ENCODE peak calls at places on chromosome X, in five cellular contexts. One of them, this sample, is unnamed.

GRCh38 chrX:154381271-154381670 is 2.2 kb downstream of the EMD start:
- DNase-seq in germinal center: no peak
- DNase-seq in endothelial cell: no peak
- DNase-seq in central memory CD4-positive, alpha-beta T cell: no peak
- DNase-seq in pancreas: no peak
- DNase-seq in this sample: no peak

GRCh38 chrX:113959912-113960626 is 623.8 kb upstream of the HTR2C start:
- DNase-seq in germinal center: no peak
- DNase-seq in endothelial cell: no peak
- DNase-seq in central memory CD4-positive, alpha-beta T cell: no peak
- DNase-seq in pancreas: no peak
- DNase-seq in this sample: no peak

GRCh38 chrX:456925-457768 is 70.4 kb upstream of the PPP2R3B start:
- DNase-seq in germinal center: no peak
- DNase-seq in endothelial cell: no peak
- DNase-seq in central memory CD4-positive, alpha-beta T cell: no peak
- DNase-seq in pancreas: no peak
- DNase-seq in this sample: no peak

GRCh38 chrX:119398587-119398973 is 556 bp upstream of the SLC25A43 start:
- DNase-seq in germinal center: peak
- DNase-seq in endothelial cell: no peak
- DNase-seq in central memory CD4-positive, alpha-beta T cell: no peak
- DNase-seq in pancreas: no peak
- DNase-seq in this sample: no peak

GRCh38 chrX:84729809-84730208 is 227.6 kb upstream of the HDX start:
- DNase-seq in germinal center: peak
- DNase-seq in endothelial cell: peak
- DNase-seq in central memory CD4-positive, alpha-beta T cell: no peak
- DNase-seq in pancreas: no peak
- DNase-seq in this sample: peak

GRCh38 chrX:136541294-136541693 is 9.3 kb downstream of the VGLL1 start:
- DNase-seq in germinal center: no peak
- DNase-seq in endothelial cell: no peak
- DNase-seq in central memory CD4-positive, alpha-beta T cell: no peak
- DNase-seq in pancreas: no peak
- DNase-seq in this sample: no peak

GRCh38 chrX:63275127-63275526 is 76.0 kb downstream of the SPIN4 start:
- DNase-seq in germinal center: peak
- DNase-seq in endothelial cell: peak
- DNase-seq in central memory CD4-positive, alpha-beta T cell: no peak
- DNase-seq in pancreas: no peak
- DNase-seq in this sample: no peak

GRCh38 chrX:47643926-47644325 is 6.4 kb downstream of the ELK1 start:
- DNase-seq in germinal center: no peak
- DNase-seq in endothelial cell: no peak
- DNase-seq in central memory CD4-positive, alpha-beta T cell: no peak
- DNase-seq in pancreas: no peak
- DNase-seq in this sample: peak

GRCh38 chrX:137194164-137194563 is 160.4 kb upstream of the GPR101 start:
- DNase-seq in germinal center: no peak
- DNase-seq in endothelial cell: peak
- DNase-seq in central memory CD4-positive, alpha-beta T cell: no peak
- DNase-seq in pancreas: no peak
- DNase-seq in this sample: peak

GRCh38 chrX:41526925-41527324 is 79.8 kb downstream of the NYX start:
- DNase-seq in germinal center: no peak
- DNase-seq in endothelial cell: no peak
- DNase-seq in central memory CD4-positive, alpha-beta T cell: no peak
- DNase-seq in pancreas: no peak
- DNase-seq in this sample: no peak